ENCODE peak calls at places on chromosomes 1 and 21, in ten cellular contexts. D, M, O, R, N, P, G, H, V and B are unnamed samples.

GRCh38 chr1:21216835-21217811 is 40.4 kb upstream of the EIF4G3 start:
- DNase-seq in O (peak), D (peak), N (no peak), M (peak), H (peak), V (peak), R (peak), P (no peak), G (peak), B (no peak)

GRCh38 chr1:84245566-84245965 is 55.9 kb upstream of the SAMD13 start:
- DNase-seq in R (no peak), G (no peak), O (no peak), D (no peak), M (no peak), N (no peak), H (no peak), V (peak), P (no peak), B (no peak)

GRCh38 chr1:11198851-11199628 is 9.9 kb downstream of the ANGPTL7 start:
- DNase-seq in O (no peak), M (no peak), P (no peak), V (no peak), D (no peak), R (no peak), G (no peak), N (peak), H (no peak), B (no peak)

GRCh38 chr1:234862944-234863515 is 253.1 kb upstream of the IRF2BP2 start:
- DNase-seq in H (peak), R (peak), G (peak), V (peak), M (peak), P (no peak), O (peak), D (peak), N (peak), B (peak)

GRCh38 chr1:172533511-172534116 is 664 bp downstream of the SUCO start:
- DNase-seq in H (peak), R (no peak), N (no peak), M (no peak), P (no peak), G (no peak), V (peak), D (peak), O (peak), B (no peak)

GRCh38 chr1:5465281-5465680 is 526.9 kb downstream of the NPHP4 start:
- DNase-seq in O (no peak), R (no peak), N (no peak), V (no peak), H (no peak), G (no peak), M (no peak), D (no peak), P (no peak), B (no peak)

GRCh38 chr1:196677781-196678509 is 26.1 kb downstream of the CFH start:
- DNase-seq in V (no peak), D (no peak), G (no peak), H (no peak), M (no peak), N (no peak), R (no peak), P (no peak), O (no peak), B (no peak)

GRCh38 chr1:68340951-68341350 is 108.6 kb upstream of the WLS start:
- DNase-seq in O (no peak), P (no peak), D (no peak), H (no peak), M (no peak), G (no peak), V (no peak), R (no peak), N (no peak), B (no peak)

GRCh38 chr1:31572323-31573104 is 3.8 kb upstream of the TINAGL1 start:
- DNase-seq in D (no peak), R (no peak), N (no peak), O (no peak), H (no peak), P (no peak), G (no peak), M (no peak), V (peak), B (no peak)

GRCh38 chr1:208225954-208226937 is 17.9 kb downstream of the PLXNA2 start:
- DNase-seq in H (no peak), M (no peak), R (peak), P (no peak), D (no peak), N (no peak), V (no peak), O (no peak), G (no peak), B (no peak)

GRCh38 chr1:35369922-35370671 is 101.6 kb downstream of the ZMYM4 start:
- DNase-seq in M (peak), V (peak), H (peak), G (peak), N (peak), P (no peak), O (peak), R (peak), D (peak), B (peak)

GRCh38 chr21:41717573-41718330 is 49.1 kb downstream of the RIPK4 start:
- DNase-seq in H (no peak), P (no peak), D (no peak), V (no peak), N (no peak), O (no peak), G (no peak), R (no peak), M (no peak), B (no peak)